ENCODE peak calls at places on chromosomes 1 and 21, in five cellular contexts. B is H1, U is mesendoderm, N is IMR-90, R is H9. F is an unnamed sample.

GRCh38 chr1:168091063-168091462 is 45.7 kb downstream of the GPR161 start:
- DNase-seq in U (no peak), R (no peak), B (no peak), N (no peak), F (no peak)

GRCh38 chr1:185074307-185074706 is 28.9 kb downstream of the RNF2 start:
- DNase-seq in R (no peak), U (peak; percentile 68), N (peak; percentile 49), B (no peak), F (no peak)

GRCh38 chr1:47919113-47919833 is 77.9 kb downstream of the TRABD2B start:
- DNase-seq in N (no peak), R (no peak), U (no peak), B (no peak), F (no peak)

GRCh38 chr1:28928306-28928987 is 14.1 kb downstream of the EPB41 start:
- DNase-seq in N (no peak), R (no peak), U (no peak), B (no peak), F (no peak)

GRCh38 chr1:226344441-226345120 is 35.6 kb upstream of the LIN9 start:
- DNase-seq in N (no peak), B (no peak), R (no peak), U (no peak), F (no peak)

GRCh38 chr1:94884101-94884875 is 42.6 kb downstream of the CNN3 start:
- DNase-seq in B (peak; percentile 43), R (peak; percentile 81), N (peak; percentile 76), U (peak; percentile 95), F (peak; percentile 52)

GRCh38 chr1:1199141-1199960 is 7.0 kb downstream of the TNFRSF18 start:
- DNase-seq in U (no peak), R (peak; percentile 24), B (no peak), N (no peak), F (no peak)

GRCh38 chr1:45026446-45026845 is 14.4 kb downstream of the UROD start:
- DNase-seq in N (no peak), U (no peak), B (no peak), R (no peak), F (no peak)

GRCh38 chr21:36693144-36694040 is 5.5 kb upstream of the SIM2 start:
- DNase-seq in U (peak; percentile 39), R (peak; percentile 68), B (no peak), N (no peak), F (peak; percentile 59)

GRCh38 chr1:178275083-178275482 is 181.2 kb downstream of the RASAL2 start:
- DNase-seq in U (peak; percentile 75), B (no peak), N (peak; percentile 37), R (no peak), F (no peak)

GRCh38 chr21:45320261-45320990 is 32.7 kb upstream of the POFUT2 start:
- DNase-seq in N (no peak), U (no peak), B (no peak), R (peak; percentile 23), F (no peak)

GRCh38 chr21:45318556-45319341 is 31.1 kb upstream of the POFUT2 start:
- DNase-seq in B (no peak), N (peak; percentile 54), R (peak; percentile 27), U (no peak), F (no peak)

GRCh38 chr21:45320991-45321656 is 33.4 kb upstream of the POFUT2 start:
- DNase-seq in B (no peak), R (no peak), U (no peak), N (no peak), F (no peak)

GRCh38 chr21:45318146-45318555 is 30.5 kb upstream of the POFUT2 start:
- DNase-seq in U (no peak), N (no peak), B (no peak), R (no peak), F (no peak)

GRCh38 chr21:45319461-45320211 is 31.9 kb upstream of the POFUT2 start:
- DNase-seq in U (no peak), R (peak; percentile 28), B (no peak), N (peak; percentile 77), F (no peak)
- H3K4ac ChIP-seq in U (no peak overlapping the region), R (no peak overlapping the region), B (no peak overlapping the region), N (peak overlapping the region; percentile 99), F (no peak overlapping the region)

DNA sequence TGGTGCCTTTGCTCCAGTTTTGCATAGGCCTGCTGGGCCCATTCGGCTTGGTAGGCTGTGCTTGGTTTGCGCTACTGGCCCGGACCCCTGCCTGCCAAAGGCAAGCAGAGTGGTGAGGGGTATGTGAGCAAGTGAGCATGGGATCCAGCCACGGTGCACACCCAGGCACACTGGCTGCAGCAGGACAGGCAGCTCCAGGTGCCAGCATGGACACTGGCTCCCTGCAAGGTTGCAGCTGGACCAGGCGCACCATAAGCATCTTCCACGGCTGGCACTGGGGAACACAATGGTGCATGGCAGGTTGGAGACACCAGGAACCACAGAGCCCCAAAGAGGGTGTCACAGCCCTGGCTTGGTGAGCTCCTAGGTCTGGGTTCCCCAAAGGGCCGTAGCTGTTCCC is 693.5 kb upstream of the PTBP2 start:
- DNase-seq in B (no peak), U (no peak), N (no peak), R (no peak), F (no peak)
- H2BK5ac ChIP-seq in B (no peak overlapping the region), U (no peak overlapping the region), N (no peak overlapping the region), R (no peak overlapping the region), F (no peak overlapping the region)

GRCh38 chr1:33268457-33268856 is 12.2 kb downstream of the ZNF362 start:
- DNase-seq in U (no peak), R (no peak), B (no peak), N (no peak), F (no peak)

GRCh38 chr1:33267468-33268205 is 11.3 kb downstream of the ZNF362 start:
- DNase-seq in U (no peak), N (no peak), R (no peak), B (no peak), F (no peak)

GRCh38 chr1:33270379-33270778 is 14.1 kb downstream of the ZNF362 start:
- DNase-seq in N (no peak), R (no peak), B (no peak), U (no peak), F (no peak)

GRCh38 chr1:33269621-33270020 is 13.3 kb downstream of the ZNF362 start:
- DNase-seq in R (no peak), N (no peak), U (no peak), B (no peak), F (no peak)

GRCh38 chr1:33268927-33269610 is 12.8 kb downstream of the ZNF362 start:
- DNase-seq in R (no peak), B (no peak), U (no peak), N (no peak), F (no peak)
- H3K4me1 ChIP-seq in R (no peaks in the 10 kb centered on the region), B (peaks cover 2% of the 10 kb centered on the region), U (no peaks in the 10 kb centered on the region), N (peaks cover 2% of the 10 kb centered on the region), F (peaks cover 6% of the 10 kb centered on the region)

DNA sequence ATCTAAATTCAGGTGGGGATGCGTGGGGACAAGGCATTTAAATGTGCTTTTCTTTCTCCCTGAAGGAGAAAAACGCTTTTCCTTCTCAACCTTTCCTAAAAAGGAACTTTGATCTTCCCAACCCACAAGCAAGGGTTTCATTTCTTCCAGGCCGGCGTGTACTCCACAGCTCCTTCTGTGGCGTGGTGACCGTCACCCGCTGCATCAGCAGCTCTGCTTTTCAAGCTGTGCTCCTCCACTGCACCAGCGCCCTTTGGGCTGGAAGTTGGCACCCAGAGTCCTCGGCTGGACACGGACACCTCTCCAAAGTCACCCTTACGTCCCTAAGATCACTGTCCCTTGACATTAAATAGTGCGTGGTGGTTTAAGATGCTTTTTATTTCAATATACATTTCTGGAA is 54.3 kb downstream of the PEX14 start:
- DNase-seq in U (peak; percentile 53), R (no peak), B (no peak), N (no peak), F (no peak)
- H3K4ac ChIP-seq in U (no peak overlapping the region), R (no peak overlapping the region), B (no peak overlapping the region), N (peak overlapping the region; percentile 61), F (no peak overlapping the region)

GRCh38 chr1:233113713-233114028 is 163.3 kb downstream of the NTPCR start:
- DNase-seq in N (no peak), U (no peak), R (no peak), B (no peak), F (peak; percentile 4)
- H2BK5ac ChIP-seq in N (peak overlapping the region; percentile 73), U (peak overlapping the region; percentile 71), R (no peak overlapping the region), B (peak overlapping the region; percentile 98), F (no peak overlapping the region)

GRCh38 chr1:87999852-88000251 is 671.2 kb downstream of the LMO4 start:
- DNase-seq in B (no peak), U (no peak), R (no peak), N (no peak), F (no peak)
- H3K4me1 ChIP-seq in B (no peaks in the 10 kb centered on the region), U (no peaks in the 10 kb centered on the region), R (no peaks in the 10 kb centered on the region), N (no peaks in the 10 kb centered on the region), F (no peaks in the 10 kb centered on the region)

GRCh38 chr1:114861384-114861783 is 6.7 kb downstream of the SYCP1 start:
- DNase-seq in R (no peak), U (no peak), B (no peak), N (no peak), F (no peak)
- H3K4ac ChIP-seq in R (no peak overlapping the region), U (no peak overlapping the region), B (no peak overlapping the region), N (no peak overlapping the region), F (no peak overlapping the region)

GRCh38 chr1:88683516-88683847 is 591 bp upstream of the PKN2 start:
- DNase-seq in N (peak; percentile 31), R (no peak), B (no peak), U (no peak), F (no peak)
- H2BK5ac ChIP-seq in N (peak overlapping the region; percentile 75), R (no peak overlapping the region), B (peak overlapping the region; percentile 76), U (peak overlapping the region; percentile 74), F (no peak overlapping the region)

DNA sequence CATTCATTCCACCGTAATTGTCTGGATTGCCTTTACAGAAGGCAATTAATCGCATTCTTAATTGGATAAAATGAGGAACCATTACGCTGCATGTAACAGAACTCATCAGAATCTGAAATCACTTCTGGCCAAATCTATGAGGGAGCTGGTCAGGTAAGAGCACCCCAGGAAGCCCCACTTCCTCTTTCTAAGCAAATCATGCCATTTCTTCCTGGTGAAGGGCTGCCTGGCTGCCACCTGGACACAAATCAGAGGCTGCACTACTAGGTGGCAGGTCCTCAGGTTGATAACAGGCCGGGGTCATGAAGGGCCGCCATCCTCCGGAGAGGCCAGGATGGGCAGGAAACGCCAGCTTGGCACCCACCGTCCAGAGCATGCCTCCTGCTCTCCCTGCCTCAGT is 73.7 kb downstream of the CAPZB start:
- DNase-seq in R (no peak), B (no peak), N (no peak), U (no peak), F (no peak)
- H3K4me1 ChIP-seq in R (peaks cover 5% of the 10 kb centered on the region), B (peaks cover under 1% of the 10 kb centered on the region), N (peaks cover 14% of the 10 kb centered on the region), U (no peaks in the 10 kb centered on the region), F (peaks cover 6% of the 10 kb centered on the region)

GRCh38 chr1:24724345-24725208 is 20.7 kb upstream of the CLIC4 start:
- DNase-seq in B (no peak), U (peak; percentile 93), N (peak; percentile 84), R (peak; percentile 80), F (no peak)
- H3K4ac ChIP-seq in B (peak overlapping the region; percentile 44), U (peak overlapping the region; percentile 82), N (peak overlapping the region; percentile 94), R (no peak overlapping the region), F (no peak overlapping the region)